ENCODE peak calls at places on chromosome 6, in nine cellular contexts. J, Z, X, R, T, K, U, Q and V are unnamed samples.

GRCh38 chr6:159762681-159763293 is 942 bp downstream of the ACAT2 start:
- DNase-seq in J (no peak), Z (no peak), X (peak; percentile 83), R (no peak), T (no peak), K (no peak), U (no peak), Q (no peak), V (no peak)

GRCh38 chr6:6749791-6750434 is 161.4 kb downstream of the LY86 start:
- DNase-seq in J (peak; percentile 82), Z (peak; percentile 97), X (peak; percentile 62), R (peak; percentile 69), T (no peak), K (peak; percentile 94), U (peak; percentile 86), Q (peak; percentile 77), V (peak; percentile 68)

GRCh38 chr6:21931641-21932335 is 338.2 kb downstream of the SOX4 start:
- DNase-seq in J (no peak), Z (peak; percentile 55), X (no peak), R (no peak), T (no peak), K (peak; percentile 23), U (peak; percentile 38), Q (peak; percentile 59), V (no peak)

GRCh38 chr6:26743157-26743821 is 83.7 kb upstream of the ZNF322 start:
- DNase-seq in J (no peak), Z (peak; percentile 78), X (peak; percentile 8), R (no peak), T (no peak), K (peak; percentile 38), U (peak; percentile 81), Q (peak; percentile 77), V (peak; percentile 20)

GRCh38 chr6:39646751-39647420 is 78.3 kb downstream of the KIF6 start:
- DNase-seq in J (no peak), Z (no peak), X (no peak), R (no peak), T (no peak), K (no peak), U (no peak), Q (no peak), V (no peak)

GRCh38 chr6:91633374-91634184 is 1046.7 kb upstream of the MAP3K7 start:
- DNase-seq in J (no peak), Z (no peak), X (no peak), R (no peak), T (no peak), K (peak; percentile 1), U (no peak), Q (no peak), V (no peak)

GRCh38 chr6:73774311-73774766 is 78.3 kb downstream of the CD109 start:
- DNase-seq in J (peak; percentile 56), Z (peak; percentile 88), X (peak; percentile 34), R (peak; percentile 70), T (no peak), K (peak; percentile 85), U (peak; percentile 99), Q (peak; percentile 99), V (peak; percentile 99)

GRCh38 chr6:28944412-28945006 is 20.7 kb upstream of the TRIM27 start:
- DNase-seq in J (peak; percentile 66), Z (peak; percentile 81), X (no peak), R (peak; percentile 91), T (peak; percentile 81), K (peak; percentile 89), U (peak; percentile 83), Q (peak; percentile 94), V (no peak)

GRCh38 chr6:20808439-20808838 is 274.2 kb downstream of the CDKAL1 start:
- DNase-seq in J (no peak), Z (no peak), X (no peak), R (no peak), T (no peak), K (no peak), U (no peak), Q (no peak), V (no peak)

GRCh38 chr6:169252805-169253189 is 849 bp downstream of the THBS2 start:
- DNase-seq in J (no peak), Z (no peak), X (no peak), R (no peak), T (no peak), K (peak; percentile 41), U (no peak), Q (peak; percentile 36), V (no peak)

GRCh38 chr6:169253341-169253740 is 305 bp downstream of the THBS2 start:
- DNase-seq in J (no peak), Z (no peak), X (no peak), R (no peak), T (no peak), K (no peak), U (no peak), Q (no peak), V (no peak)

GRCh38 chr6:169250660-169251059 is 3.0 kb downstream of the THBS2 start:
- DNase-seq in J (peak; percentile 75), Z (peak; percentile 95), X (no peak), R (no peak), T (no peak), K (peak; percentile 86), U (peak; percentile 96), Q (peak; percentile 94), V (peak; percentile 75)

GRCh38 chr6:169251371-169251802 is 2.3 kb downstream of the THBS2 start:
- DNase-seq in J (no peak), Z (no peak), X (no peak), R (no peak), T (no peak), K (peak; percentile 11), U (no peak), Q (no peak), V (no peak)

GRCh38 chr6:169251822-169252804 is 1.5 kb downstream of the THBS2 start:
- DNase-seq in J (no peak), Z (no peak), X (no peak), R (no peak), T (no peak), K (no peak), U (no peak), Q (peak; percentile 36), V (no peak)
- H3K4me3 ChIP-seq in J (peak overlapping the region; percentile 77), Z (peak overlapping the region; percentile 49), X (peak overlapping the region; percentile 20), R (no peak overlapping the region), T (no peak overlapping the region), K (peak overlapping the region; percentile 91), U (peak overlapping the region; percentile 97), Q (peak overlapping the region; percentile 60), V (peak overlapping the region; percentile 57)

DNA sequence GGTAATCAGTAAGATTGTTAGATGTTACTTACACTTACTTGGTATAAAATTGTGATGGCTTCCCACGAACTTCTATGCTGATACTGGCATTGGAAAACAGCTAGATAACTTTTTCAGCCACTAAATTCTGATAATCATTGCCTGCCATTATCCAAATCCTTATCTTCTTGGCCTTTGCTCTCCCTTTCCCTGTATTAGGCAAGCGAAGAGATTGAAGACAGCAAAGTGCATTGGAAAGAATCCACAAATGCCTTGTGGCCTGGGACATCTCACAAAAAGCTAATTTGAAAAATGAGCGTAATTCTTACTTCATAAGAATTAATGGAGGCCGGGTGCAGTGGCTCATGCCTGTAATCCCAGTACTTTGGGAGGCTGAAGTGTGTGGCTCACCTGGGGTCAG is 79.5 kb upstream of the MARCKS start:
- DNase-seq in J (no peak), Z (no peak), X (no peak), R (no peak), T (no peak), K (no peak), U (no peak), Q (no peak), V (no peak)
- H3K4me3 ChIP-seq in J (no peak overlapping the region), Z (no peak overlapping the region), X (no peak overlapping the region), R (no peak overlapping the region), T (no peak overlapping the region), K (no peak overlapping the region), U (no peak overlapping the region), Q (no peak overlapping the region), V (no peak overlapping the region)

DNA sequence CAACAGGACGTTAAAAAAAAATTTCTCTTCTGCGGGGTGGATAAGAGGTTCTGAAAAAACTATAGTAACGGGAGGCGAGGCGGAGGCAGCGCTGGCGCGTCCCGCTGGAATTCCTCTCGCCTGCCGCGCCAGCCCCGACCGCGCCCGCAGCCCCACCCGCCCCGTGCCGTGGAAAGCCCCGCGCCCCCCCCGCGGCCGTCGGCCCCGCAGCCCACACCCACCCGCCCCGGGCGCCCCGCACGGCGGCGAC is 476 bp upstream of the QKI start:
- DNase-seq in J (no peak), Z (no peak), X (peak; percentile 69), R (no peak), T (no peak), K (no peak), U (no peak), Q (no peak), V (no peak)
- H3K4me3 ChIP-seq in J (peak overlapping the region; percentile 74), Z (peak overlapping the region; percentile 100), X (peak overlapping the region; percentile 75), R (peak overlapping the region; percentile 73), T (peak overlapping the region; percentile 56), K (peak overlapping the region; percentile 43), U (peak overlapping the region; percentile 49), Q (peak overlapping the region; percentile 61), V (peak overlapping the region; percentile 62)

DNA sequence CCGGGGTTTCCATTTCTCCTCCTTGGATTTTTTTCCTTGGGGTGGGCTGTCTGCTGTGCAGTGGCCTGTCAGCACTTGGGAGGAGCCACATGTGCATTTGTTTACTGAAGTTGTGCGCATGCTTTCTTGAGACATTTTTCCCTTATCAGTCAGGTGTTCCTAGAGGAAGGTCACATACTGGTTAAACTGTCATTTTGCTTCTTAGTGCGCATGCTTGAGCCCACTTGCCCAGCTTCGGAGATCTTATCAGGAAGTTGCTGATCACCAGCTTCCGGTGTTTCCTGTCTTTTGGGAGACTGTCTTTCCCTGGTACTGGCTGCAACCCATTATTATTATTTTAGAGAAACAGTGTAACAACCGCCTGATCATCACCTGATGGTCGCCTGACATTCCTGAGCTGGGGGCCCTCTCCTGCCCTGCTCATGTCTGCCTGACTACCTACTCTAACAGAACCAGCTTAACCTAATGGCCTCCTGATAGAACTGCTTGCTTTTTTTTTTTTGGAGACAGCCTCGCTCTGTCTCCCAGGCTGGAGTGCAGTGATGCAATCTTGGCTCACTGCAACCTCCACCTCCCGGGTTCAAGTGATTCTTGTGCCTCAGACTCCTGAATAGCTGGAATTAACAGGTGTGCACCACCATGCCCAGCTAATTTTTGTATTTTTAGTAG is 378 bp upstream of the ERVFRD-1 start:
- DNase-seq in J (no peak), Z (no peak), X (no peak), R (no peak), T (peak; percentile 72), K (no peak), U (no peak), Q (no peak), V (no peak)
- H3K4me3 ChIP-seq in J (no peak overlapping the region), Z (no peak overlapping the region), X (no peak overlapping the region), R (no peak overlapping the region), T (peak overlapping the region; percentile 17), K (no peak overlapping the region), U (no peak overlapping the region), Q (no peak overlapping the region), V (no peak overlapping the region)